ENCODE peak calls at places on chromosomes 5 and 9, in seven cellular contexts. V, N, J, M, Z, L and K are unnamed samples.
A peak's percentile ranks its signal among the peaks of the same experiment; 100 is the strongest.

GRCh38 chr9:120080781-120081180 is 499.2 kb downstream of the CDK5RAP2 start:
- DNase-seq in J (no peak), L (no peak), M (no peak), V (no peak), Z (no peak), N (no peak), K (no peak)

GRCh38 chr9:82273121-82273520 is 284.5 kb downstream of the SPATA31D1 start:
- DNase-seq in L (no peak), J (no peak), N (no peak), V (peak; percentile 13), Z (peak; percentile 11), M (no peak), K (peak; percentile 19)

GRCh38 chr5:10479226-10479721 is 37.6 kb downstream of the ROPN1L start:
- DNase-seq in Z (peak; percentile 79), V (peak; percentile 71), N (no peak), L (no peak), J (no peak), M (peak; percentile 65), K (peak; percentile 63)

GRCh38 chr9:83456226-83456625 is 82.0 kb downstream of the FRMD3 start:
- DNase-seq in Z (no peak), J (no peak), M (no peak), L (no peak), N (no peak), V (no peak), K (no peak)

GRCh38 chr9:16031971-16032370 is 479.1 kb downstream of the CCDC171 start:
- DNase-seq in L (no peak), N (no peak), M (no peak), V (no peak), Z (no peak), J (no peak), K (no peak)

GRCh38 chr5:154038241-154038603 is 488 bp downstream of the FAM114A2 start:
- DNase-seq in J (no peak), L (peak; percentile 43), N (peak; percentile 76), M (peak; percentile 38), Z (no peak), V (no peak), K (no peak)

GRCh38 chr5:5979362-5979760 is 399.0 kb downstream of the MED10 start:
- DNase-seq in L (peak; percentile 39), N (no peak), J (no peak), Z (no peak), M (no peak), V (no peak), K (no peak)

GRCh38 chr5:164898705-164899104 is 1393.3 kb downstream of the MAT2B start:
- DNase-seq in N (no peak), Z (no peak), M (no peak), L (no peak), J (no peak), V (no peak), K (no peak)

GRCh38 chr9:89311346-89312153 is 555 bp downstream of the CKS2 start:
- DNase-seq in V (no peak), M (no peak), L (peak; percentile 46), N (peak; percentile 47), Z (no peak), J (no peak), K (no peak)

GRCh38 chr5:93048858-93049257 is 532.2 kb downstream of the NR2F1-AS1 start:
- DNase-seq in J (no peak), Z (no peak), M (no peak), V (no peak), N (no peak), L (no peak), K (no peak)

GRCh38 chr9:131297903-131298302 is 8.4 kb downstream of the PLPP7 start:
- DNase-seq in Z (no peak), J (no peak), V (no peak), L (no peak), N (no peak), M (no peak), K (no peak)

GRCh38 chr9:13034696-13035006 is 244.8 kb downstream of the MPDZ start:
- DNase-seq in M (no peak), Z (no peak), V (peak; percentile 26), N (no peak), L (no peak), J (no peak), K (no peak)

GRCh38 chr5:73367650-73368049 is 80.9 kb downstream of the FOXD1 start:
- DNase-seq in N (no peak), M (no peak), V (no peak), J (no peak), L (no peak), Z (no peak), K (no peak)

GRCh38 chr9:131310833-131311554 is 21.5 kb downstream of the PLPP7 start:
- DNase-seq in L (no peak), V (no peak), N (peak; percentile 7), M (peak; percentile 38), J (no peak), Z (no peak), K (no peak)

GRCh38 chr9:135080286-135081263 is 6.9 kb upstream of the OLFM1 start:
- DNase-seq in J (no peak), Z (no peak), L (no peak), M (no peak), V (no peak), N (no peak), K (no peak)

GRCh38 chr9:111013250-111013649 is 25.0 kb downstream of the LPAR1 start:
- DNase-seq in Z (no peak), V (no peak), N (no peak), M (no peak), L (no peak), J (no peak), K (no peak)

GRCh38 chr9:116895956-116896355 is 208.9 kb downstream of the TRIM32 start:
- DNase-seq in V (no peak), J (no peak), L (no peak), N (no peak), Z (no peak), M (no peak), K (no peak)

GRCh38 chr5:175195698-175196656 is 248.0 kb downstream of the DRD1 start:
- DNase-seq in Z (no peak), M (peak; percentile 25), L (peak; percentile 80), V (peak; percentile 85), J (no peak), N (no peak), K (no peak)
- H3K4me3 ChIP-seq in Z (no peak overlapping the region), M (no peak overlapping the region), L (no peak overlapping the region), V (no peak overlapping the region), J (no peak overlapping the region), N (no peak overlapping the region), K (no peak overlapping the region)

GRCh38 chr5:169097374-169097831 is 203.5 kb downstream of the SLIT3 start:
- DNase-seq in Z (no peak), M (no peak), L (peak; percentile 47), N (no peak), J (no peak), V (no peak), K (no peak)

GRCh38 chr5:169094586-169095409 is 206.1 kb downstream of the SLIT3 start:
- DNase-seq in M (no peak), N (no peak), L (no peak), J (no peak), Z (no peak), V (no peak), K (no peak)

GRCh38 chr5:169095976-169096375 is 205.0 kb downstream of the SLIT3 start:
- DNase-seq in J (no peak), N (no peak), V (no peak), Z (no peak), M (no peak), L (no peak), K (no peak)

GRCh38 chr5:169097897-169098296 is 203.0 kb downstream of the SLIT3 start:
- DNase-seq in V (no peak), J (no peak), L (no peak), N (no peak), M (no peak), Z (no peak), K (no peak)

DNA sequence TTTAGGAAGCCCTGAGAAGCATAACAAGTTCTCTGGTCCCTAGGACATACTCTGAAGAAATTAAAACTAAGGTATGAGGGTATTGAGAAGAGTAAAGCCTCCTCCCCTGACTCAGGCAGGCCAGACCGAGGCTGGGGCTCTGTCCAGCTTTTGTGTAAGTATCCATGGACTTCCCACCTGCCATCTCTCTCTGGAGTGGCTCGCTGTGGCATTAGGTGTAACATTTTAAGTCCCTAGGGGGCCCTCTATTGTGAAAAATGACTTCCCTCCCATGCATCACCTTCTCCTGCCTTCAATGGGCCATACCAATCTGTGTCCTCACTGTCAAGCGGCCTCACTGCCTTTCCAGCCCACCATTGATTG is 205.5 kb downstream of the SLIT3 start:
- DNase-seq in V (no peak), Z (no peak), N (no peak), L (no peak), J (no peak), M (no peak), K (no peak)
- TF ChIP-seq CTCF in V (no peak), Z (no peak), N (peak; percentile 17), L (no peak), J (no peak), M (no peak), K (no peak)

GRCh38 chr9:125240649-125240999 is 519 bp downstream of the HSPA5 start:
- DNase-seq in V (peak; percentile 28), L (no peak), M (no peak), Z (no peak), J (no peak), N (peak; percentile 62), K (no peak)

GRCh38 chr9:125239631-125240597 is 1.2 kb downstream of the HSPA5 start:
- DNase-seq in N (no peak), L (no peak), Z (no peak), J (no peak), V (no peak), M (no peak), K (no peak)

GRCh38 chr9:125241000-125241862 is at the start of gene HSPA5:
- DNase-seq in V (peak; percentile 99), N (peak; percentile 99), M (peak; percentile 99), Z (peak; percentile 99), J (peak; percentile 99), L (peak; percentile 99), K (peak; percentile 99)

GRCh38 chr9:125238127-125238914 is 2.8 kb downstream of the HSPA5 start:
- DNase-seq in Z (no peak), N (no peak), J (no peak), L (no peak), M (no peak), V (no peak), K (no peak)

GRCh38 chr9:125238915-125239446 is 2.2 kb downstream of the HSPA5 start:
- DNase-seq in Z (no peak), L (no peak), V (no peak), N (no peak), M (no peak), J (no peak), K (no peak)
- H3K4me3 ChIP-seq in Z (peak overlapping the region; percentile 100), L (peak overlapping the region; percentile 51), V (peak overlapping the region; percentile 99), N (peak overlapping the region; percentile 96), M (peak overlapping the region; percentile 73), J (no peak overlapping the region), K (peak overlapping the region; percentile 97)

DNA sequence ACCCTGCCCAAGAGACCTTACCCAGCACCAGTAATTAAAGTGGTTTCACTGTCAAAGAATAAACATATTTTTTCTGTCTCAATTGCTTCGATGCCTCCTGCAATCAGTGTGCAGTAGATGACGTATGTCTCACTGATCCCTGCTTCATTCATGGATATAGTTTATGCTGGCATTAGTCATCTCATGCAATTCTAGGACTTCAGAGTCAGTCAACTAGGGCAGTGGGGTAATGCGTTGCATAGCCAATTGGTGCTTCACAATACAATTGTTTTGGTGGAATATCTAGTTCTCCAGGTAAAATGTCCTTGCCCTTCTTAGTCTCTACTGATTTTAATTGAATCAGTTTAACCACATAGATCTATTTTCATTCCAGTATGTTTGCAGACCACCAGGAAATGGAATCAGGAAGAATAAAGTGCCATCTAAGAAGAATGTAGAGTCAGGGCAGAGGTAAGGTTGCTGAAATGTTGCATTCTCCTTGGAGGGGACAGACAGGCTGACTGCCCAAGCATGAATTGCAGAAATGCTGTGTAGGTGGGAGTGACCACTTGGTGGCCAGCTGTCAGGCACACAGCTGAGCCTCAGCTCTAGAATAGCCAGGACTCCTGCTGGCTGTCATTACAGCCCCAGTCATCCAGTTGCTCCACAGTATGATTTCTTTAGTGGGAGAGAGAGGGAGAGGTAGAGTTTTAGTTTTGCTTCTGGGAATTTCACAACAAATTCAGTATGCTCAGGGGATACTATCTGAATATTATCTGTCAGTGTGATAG is 73.5 kb upstream of the MEGF10 start:
- DNase-seq in M (no peak), L (no peak), J (no peak), N (no peak), Z (no peak), V (no peak), K (no peak)
- TF ChIP-seq CTCF in M (no peak), L (no peak), J (peak; percentile 25), N (no peak), Z (peak; percentile 13), V (no peak), K (no peak)